ENCODE peak calls at places on chromosomes 6 and 20, in six cellular contexts. N, J, U, E, R and L are unnamed samples.
A peak's percentile ranks its signal among the peaks of the same experiment; 100 is the strongest.

GRCh38 chr6:17672064-17672718 is 34.5 kb downstream of the NUP153 start:
- DNase-seq in E (no peak), N (no peak), J (no peak), U (no peak), R (no peak), L (no peak)

GRCh38 chr20:49285233-49285668 is 7.4 kb upstream of the ZNFX1 start:
- DNase-seq in J (peak; percentile 39), R (no peak), N (no peak), E (no peak), U (no peak), L (no peak)

GRCh38 chr6:169162968-169163903 is 90.4 kb downstream of the THBS2 start:
- DNase-seq in N (no peak), U (no peak), J (no peak), E (peak; percentile 97), R (peak; percentile 89), L (no peak)

GRCh38 chr20:61875221-61875885 is 190.3 kb downstream of the TAF4 start:
- DNase-seq in N (no peak), E (no peak), J (peak; percentile 20), U (no peak), R (no peak), L (no peak)

GRCh38 chr20:6430381-6430780 is 307.6 kb upstream of the FERMT1 start:
- DNase-seq in R (no peak), E (no peak), N (no peak), U (no peak), J (no peak), L (no peak)

GRCh38 chr6:123742626-123743025 is 61.0 kb upstream of the NKAIN2 start:
- DNase-seq in J (no peak), E (peak; percentile 5), R (no peak), U (no peak), N (no peak), L (no peak)

GRCh38 chr6:42367353-42368011 is 84.2 kb downstream of the TRERF1 start:
- DNase-seq in N (no peak), J (no peak), U (no peak), R (no peak), E (peak; percentile 24), L (peak; percentile 84)

GRCh38 chr20:1892122-1892385 is 3.2 kb upstream of the SIRPA start:
- DNase-seq in U (no peak), J (no peak), N (no peak), E (no peak), R (no peak), L (no peak)

GRCh38 chr20:46330072-46330763 is 21.9 kb upstream of the CDH22 start:
- DNase-seq in R (no peak), J (no peak), U (no peak), E (no peak), N (no peak), L (no peak)

GRCh38 chr6:87887266-87887665 is 160.4 kb upstream of the SPACA1 start:
- DNase-seq in N (no peak), E (no peak), R (no peak), J (no peak), U (no peak), L (no peak)

GRCh38 chr6:111674882-111675281 is 69.2 kb upstream of the TRAF3IP2 start:
- DNase-seq in N (no peak), U (no peak), R (no peak), J (no peak), E (no peak), L (no peak)

GRCh38 chr6:73532288-73532687 is 11.5 kb upstream of the EEF1A1 start:
- DNase-seq in R (no peak), E (no peak), U (no peak), N (no peak), J (no peak), L (no peak)

GRCh38 chr6:17950095-17950494 is 37.3 kb downstream of the KIF13A start:
- DNase-seq in N (no peak), R (no peak), J (no peak), U (no peak), E (no peak), L (no peak)

GRCh38 chr6:166419268-166419667 is 36.5 kb upstream of the MPC1 start:
- DNase-seq in R (peak; percentile 9), J (no peak), N (peak; percentile 63), E (peak; percentile 24), U (peak; percentile 34), L (peak; percentile 29)